ENCODE peak calls at places on chromosome X, in five cellular contexts. O is cardiac muscle cell; D is psoas muscle; G is CD8-positive, alpha-beta T cell; P is heart right ventricle. V is an unnamed sample.
A peak's percentile ranks its signal among the peaks of the same experiment; 100 is the strongest.

GRCh38 chrX:119150163-119151135 is 22.8 kb upstream of the KIAA1210 start:
- DNase-seq in O (no peak), D (no peak), G (no peak), P (peak; percentile 9), V (no peak)

GRCh38 chrX:103101280-103102042 is 8.5 kb upstream of the NXF3 start:
- DNase-seq in O (peak; percentile 56), D (no peak), G (no peak), P (no peak), V (no peak)

GRCh38 chrX:129403974-129404669 is 119.2 kb downstream of the SMARCA1 start:
- DNase-seq in O (no peak), D (no peak), G (no peak), P (no peak), V (no peak)

GRCh38 chrX:21840199-21840557 is 761 bp downstream of the MBTPS2 start:
- DNase-seq in O (peak; percentile 10), D (no peak), G (no peak), P (no peak), V (no peak)

GRCh38 chrX:50905334-50905733 is 5.2 kb upstream of the BMP15 start:
- DNase-seq in O (peak; percentile 2), D (no peak), G (no peak), P (no peak), V (no peak)

GRCh38 chrX:147226801-147227200 is 412.3 kb upstream of the CXorf51A start:
- DNase-seq in O (no peak), D (no peak), G (no peak), P (no peak), V (no peak)

GRCh38 chrX:80174925-80175574 is 160.5 kb downstream of the TBX22 start:
- DNase-seq in O (peak; percentile 64), D (peak; percentile 50), G (no peak), P (peak; percentile 30), V (peak; percentile 78)

GRCh38 chrX:22389544-22390243 is 117.0 kb downstream of the CBLL2 start:
- DNase-seq in O (peak; percentile 16), D (no peak), G (no peak), P (no peak), V (no peak)

GRCh38 chrX:20372533-20372932 is 105.8 kb upstream of the RPS6KA3 start:
- DNase-seq in O (peak; percentile 52), D (no peak), G (no peak), P (no peak), V (no peak)

DNA sequence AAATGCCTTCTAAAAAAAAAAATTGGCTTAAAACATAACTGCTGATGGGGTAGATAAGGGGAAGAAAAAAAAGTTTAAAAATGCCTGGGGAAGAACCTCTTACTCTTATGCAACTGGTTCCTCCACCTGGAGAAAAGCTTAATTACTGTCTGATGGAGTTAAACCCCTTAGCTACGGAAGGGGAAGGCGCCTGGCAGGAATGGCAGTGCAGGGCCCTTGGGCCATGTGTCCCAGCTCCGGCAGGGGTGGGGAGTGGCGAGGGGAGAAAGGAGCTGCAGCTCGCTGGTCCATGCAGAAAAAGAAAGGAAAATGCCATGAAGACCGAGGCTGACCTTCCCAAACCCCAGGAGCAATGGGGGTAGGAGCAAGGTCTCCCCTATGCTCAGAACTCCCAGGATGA is 204.6 kb upstream of the CT83 start:
- DNase-seq in O (no peak), D (no peak), G (no peak), P (peak; percentile 4), V (no peak)
- H3K27ac ChIP-seq in O (no peak overlapping the region), D (no peak overlapping the region), G (no peak overlapping the region), P (no peak overlapping the region), V (no peak overlapping the region)

GRCh38 chrX:151155234-151155633 is 21.1 kb upstream of the GPR50 start:
- DNase-seq in O (no peak), D (no peak), G (no peak), P (no peak), V (no peak)

GRCh38 chrX:151151668-151152267 is 24.6 kb upstream of the GPR50 start:
- DNase-seq in O (peak; percentile 64), D (no peak), G (peak; percentile 29), P (no peak), V (no peak)

DNA sequence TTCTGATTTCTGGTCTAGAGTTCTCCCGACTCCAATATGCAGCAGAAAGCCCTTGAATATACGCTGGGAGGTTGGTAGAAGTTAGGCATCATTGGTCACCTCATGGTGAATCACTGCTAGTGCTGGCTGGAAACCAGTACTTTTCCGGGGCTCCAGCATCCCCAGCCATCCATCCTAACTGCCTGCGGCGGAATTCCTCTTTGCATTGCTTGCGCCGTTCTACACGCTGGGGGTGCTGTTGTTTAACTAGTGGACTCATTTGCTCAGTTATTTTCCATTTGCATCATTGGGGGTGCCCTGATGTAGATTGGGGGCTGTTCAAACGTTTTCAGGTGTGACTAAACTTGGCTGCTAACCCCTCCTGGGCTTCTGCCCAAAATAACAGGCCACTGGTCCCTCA is 23.3 kb upstream of the GPR50 start:
- DNase-seq in O (peak; percentile 7), D (no peak), G (no peak), P (no peak), V (no peak)
- TF ChIP-seq CTCF in O (peak; percentile 28), D (no peak), G (no peak), P (no peak), V (no peak)

GRCh38 chrX:14398725-14399124 is 130.6 kb upstream of the GLRA2 start:
- DNase-seq in O (no peak), D (no peak), G (no peak), P (no peak), V (no peak)
- H3K4me3 ChIP-seq in O (no peak overlapping the region), D (no peak overlapping the region), G (no peak overlapping the region), P (no peak overlapping the region), V (no peak overlapping the region)

GRCh38 chrX:17214962-17215361 is 160.0 kb upstream of the NHS start:
- DNase-seq in O (peak; percentile 2), D (no peak), G (no peak), P (no peak), V (no peak)
- H3K27ac ChIP-seq in O (no peak overlapping the region), D (no peak overlapping the region), G (no peak overlapping the region), P (no peak overlapping the region), V (no peak overlapping the region)

GRCh38 chrX:149630681-149631292 is 805 bp downstream of the TMEM185A start:
- DNase-seq in O (peak; percentile 58), D (no peak), G (no peak), P (no peak), V (no peak)
- TF ChIP-seq CTCF in O (peak; percentile 29), D (no peak), G (no peak), P (no peak), V (no peak)

GRCh38 chrX:134171661-134172587 is 65.1 kb upstream of the CCDC160 start:
- DNase-seq in O (peak; percentile 22), D (peak; percentile 15), G (peak; percentile 13), P (peak; percentile 14), V (no peak)
- H3K4me3 ChIP-seq in O (peak overlapping the region; percentile 70), D (peak overlapping the region; percentile 69), G (peak overlapping the region; percentile 72), P (peak overlapping the region; percentile 57), V (peak overlapping the region; percentile 69)